ENCODE peak calls at places on chromosomes 16 and 17, in five cellular contexts. One of them, this sample, is unnamed.

GRCh38 chr17:77783991-77784820 is 174.3 kb upstream of the TNRC6C start:
- DNase-seq in A549: no peak
- DNase-seq in mesendoderm: no peak
- DNase-seq in hepatocyte: no peak
- DNase-seq in aorta: no peak
- DNase-seq in this sample: no peak

GRCh38 chr17:37787055-37787720 is 42.3 kb upstream of the HNF1B start:
- DNase-seq in A549: peak; percentile 86
- DNase-seq in mesendoderm: no peak
- DNase-seq in hepatocyte: peak; percentile 73
- DNase-seq in aorta: no peak
- DNase-seq in this sample: no peak

GRCh38 chr16:75621170-75621477 is 2.0 kb downstream of the ADAT1 start:
- DNase-seq in A549: peak; percentile 44
- DNase-seq in mesendoderm: peak; percentile 56
- DNase-seq in hepatocyte: peak; percentile 58
- DNase-seq in aorta: no peak
- DNase-seq in this sample: no peak

GRCh38 chr16:73064227-73064995 is 16.5 kb upstream of the ZFHX3 start:
- DNase-seq in A549: no peak
- DNase-seq in mesendoderm: peak; percentile 69
- DNase-seq in hepatocyte: no peak
- DNase-seq in aorta: peak; percentile 86
- DNase-seq in this sample: no peak

GRCh38 chr16:85685251-85685650 is 3.5 kb downstream of the GINS2 start:
- DNase-seq in A549: no peak
- DNase-seq in mesendoderm: no peak
- DNase-seq in hepatocyte: no peak
- DNase-seq in aorta: no peak
- DNase-seq in this sample: no peak

GRCh38 chr17:80223142-80223815 is 3.1 kb downstream of the SLC26A11 start:
- DNase-seq in A549: no peak
- DNase-seq in mesendoderm: no peak
- DNase-seq in hepatocyte: no peak
- DNase-seq in aorta: peak; percentile 65
- DNase-seq in this sample: no peak

GRCh38 chr17:38322156-38322779 is 21.5 kb downstream of the GPR179 start:
- DNase-seq in A549: peak; percentile 68
- DNase-seq in mesendoderm: peak; percentile 71
- DNase-seq in hepatocyte: peak; percentile 69
- DNase-seq in aorta: peak; percentile 88
- DNase-seq in this sample: no peak

GRCh38 chr16:29841631-29842030 is 21.4 kb downstream of the MVP start:
- DNase-seq in A549: no peak
- DNase-seq in mesendoderm: no peak
- DNase-seq in hepatocyte: no peak
- DNase-seq in aorta: no peak
- DNase-seq in this sample: no peak

DNA sequence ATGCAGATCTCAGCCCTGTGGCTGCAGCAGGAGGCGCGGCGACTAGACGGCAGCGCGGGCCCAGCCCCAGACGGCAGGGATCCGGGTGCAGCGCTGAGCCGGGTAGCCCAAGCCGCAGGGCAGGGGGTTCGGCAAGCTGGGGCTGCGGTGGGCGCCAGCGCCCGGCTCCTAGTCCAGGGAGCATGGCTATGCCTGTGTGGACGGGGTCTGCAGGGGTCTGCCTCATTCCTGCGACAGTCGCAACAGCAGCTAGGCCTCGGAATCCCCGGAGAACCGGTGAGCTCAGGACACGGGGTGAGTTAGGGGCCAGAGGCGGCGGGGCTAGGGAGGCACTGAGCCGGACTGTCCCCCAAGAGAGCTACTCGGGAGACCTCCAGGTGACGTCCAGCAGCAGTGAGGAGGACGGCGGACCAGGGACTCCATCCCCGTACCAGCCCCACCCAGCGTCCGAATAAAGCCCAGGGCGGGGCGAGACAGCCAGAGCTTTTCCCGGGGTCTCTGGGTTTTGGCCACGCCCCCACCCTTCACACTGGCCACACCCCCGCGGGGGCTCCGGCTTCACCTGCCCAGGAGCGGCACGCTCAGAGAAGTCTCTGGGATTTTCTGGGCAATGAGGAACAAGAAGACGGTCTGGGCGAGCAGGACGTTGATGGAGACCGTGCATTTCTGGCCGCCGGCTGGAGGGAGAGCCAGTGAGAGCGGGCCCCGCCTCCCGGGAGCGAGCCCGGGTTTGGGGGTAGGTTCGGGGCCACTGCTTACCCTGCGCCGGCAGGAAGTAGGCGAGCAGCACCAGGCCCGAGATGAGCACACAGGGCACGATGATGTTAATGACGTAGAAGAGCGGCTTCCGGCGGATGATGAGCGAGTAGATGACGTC is 1.1 kb downstream of the C17orf107 start:
- DNase-seq in A549: no peak
- DNase-seq in mesendoderm: peak; percentile 65
- DNase-seq in hepatocyte: no peak
- DNase-seq in aorta: no peak
- DNase-seq in this sample: no peak
- H3K4me3 ChIP-seq in A549: no peak overlapping the region
- H3K4me3 ChIP-seq in mesendoderm: peak overlapping the region; percentile 22
- H3K4me3 ChIP-seq in hepatocyte: peak overlapping the region; percentile 70
- H3K4me3 ChIP-seq in aorta: no peak overlapping the region
- H3K4me3 ChIP-seq in this sample: peak overlapping the region; percentile 7

GRCh38 chr17:72447251-72447640 is 326.4 kb downstream of the SOX9 start:
- DNase-seq in A549: no peak
- DNase-seq in mesendoderm: no peak
- DNase-seq in hepatocyte: no peak
- DNase-seq in aorta: no peak
- DNase-seq in this sample: no peak

GRCh38 chr17:72446525-72447250 is 325.9 kb downstream of the SOX9 start:
- DNase-seq in A549: peak; percentile 98
- DNase-seq in mesendoderm: no peak
- DNase-seq in hepatocyte: peak; percentile 59
- DNase-seq in aorta: no peak
- DNase-seq in this sample: no peak

GRCh38 chr17:72444517-72445054 is 323.8 kb downstream of the SOX9 start:
- DNase-seq in A549: no peak
- DNase-seq in mesendoderm: no peak
- DNase-seq in hepatocyte: no peak
- DNase-seq in aorta: no peak
- DNase-seq in this sample: no peak

GRCh38 chr17:72445055-72445991 is 324.5 kb downstream of the SOX9 start:
- DNase-seq in A549: peak; percentile 80
- DNase-seq in mesendoderm: no peak
- DNase-seq in hepatocyte: peak; percentile 76
- DNase-seq in aorta: no peak
- DNase-seq in this sample: no peak

GRCh38 chr17:72446118-72446517 is 325.3 kb downstream of the SOX9 start:
- DNase-seq in A549: no peak
- DNase-seq in mesendoderm: no peak
- DNase-seq in hepatocyte: no peak
- DNase-seq in aorta: no peak
- DNase-seq in this sample: no peak
- H3K27ac ChIP-seq in A549: peak overlapping the region; percentile 85
- H3K27ac ChIP-seq in mesendoderm: no peak overlapping the region
- H3K27ac ChIP-seq in hepatocyte: peak overlapping the region; percentile 99
- H3K27ac ChIP-seq in aorta: no peak overlapping the region
- H3K27ac ChIP-seq in this sample: no peak overlapping the region

DNA sequence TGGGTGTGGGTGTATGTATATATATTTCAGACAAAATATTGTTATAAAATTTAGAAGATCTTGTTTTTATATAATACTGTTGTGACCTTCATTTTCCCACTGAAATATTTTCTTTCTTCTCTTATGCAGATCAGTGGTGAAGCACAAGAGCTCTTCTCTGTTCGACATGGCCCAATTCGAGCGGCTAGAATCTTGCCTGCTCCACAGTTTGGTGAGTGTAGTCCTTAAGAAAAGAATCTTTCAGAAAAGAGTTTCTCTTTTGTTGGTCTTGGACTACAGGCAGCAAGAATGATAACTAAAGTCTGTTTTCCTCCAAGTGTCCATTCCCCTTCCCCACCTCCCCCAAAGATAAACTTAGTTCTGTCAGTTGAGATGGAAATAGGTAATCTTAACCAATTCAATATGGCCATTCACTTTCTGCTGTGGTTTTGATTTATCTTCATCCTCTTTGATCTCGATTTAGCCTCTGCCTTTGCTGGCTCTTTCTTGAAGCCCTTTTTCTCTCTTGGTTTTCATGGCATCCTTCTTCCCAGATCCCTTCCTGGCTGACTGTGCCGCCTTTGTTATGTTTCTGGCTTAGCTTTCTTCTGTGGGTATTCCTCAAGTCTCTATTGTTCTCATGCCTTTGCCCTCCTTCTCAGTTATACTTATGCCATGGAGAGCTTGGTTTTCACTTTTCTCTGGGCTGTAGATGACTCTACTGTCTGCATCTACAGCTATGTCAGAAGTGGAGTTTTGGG is 69.6 kb downstream of the BCAS3 start:
- DNase-seq in A549: no peak
- DNase-seq in mesendoderm: no peak
- DNase-seq in hepatocyte: no peak
- DNase-seq in aorta: no peak
- DNase-seq in this sample: peak; percentile 5
- H3K4me1 ChIP-seq in A549: no peaks in the 10 kb centered on the region
- H3K4me1 ChIP-seq in mesendoderm: no peaks in the 10 kb centered on the region
- H3K4me1 ChIP-seq in hepatocyte: no peaks in the 10 kb centered on the region
- H3K4me1 ChIP-seq in aorta: no peaks in the 10 kb centered on the region
- H3K4me1 ChIP-seq in this sample: no peaks in the 10 kb centered on the region

GRCh38 chr17:81961554-81962498 is 839 bp upstream of the NOTUM start:
- DNase-seq in A549: no peak
- DNase-seq in mesendoderm: no peak
- DNase-seq in hepatocyte: no peak
- DNase-seq in aorta: no peak
- DNase-seq in this sample: no peak
- H3K4me3 ChIP-seq in A549: peak overlapping the region; percentile 52
- H3K4me3 ChIP-seq in mesendoderm: no peak overlapping the region
- H3K4me3 ChIP-seq in hepatocyte: no peak overlapping the region
- H3K4me3 ChIP-seq in aorta: no peak overlapping the region
- H3K4me3 ChIP-seq in this sample: peak overlapping the region; percentile 40

GRCh38 chr16:70608516-70608915 is 37.8 kb upstream of the IL34 start:
- DNase-seq in A549: no peak
- DNase-seq in mesendoderm: no peak
- DNase-seq in hepatocyte: peak; percentile 39
- DNase-seq in aorta: no peak
- DNase-seq in this sample: no peak

GRCh38 chr16:70611785-70612303 is 34.5 kb upstream of the IL34 start:
- DNase-seq in A549: no peak
- DNase-seq in mesendoderm: no peak
- DNase-seq in hepatocyte: no peak
- DNase-seq in aorta: no peak
- DNase-seq in this sample: no peak

GRCh38 chr16:70612931-70613330 is 33.4 kb upstream of the IL34 start:
- DNase-seq in A549: no peak
- DNase-seq in mesendoderm: no peak
- DNase-seq in hepatocyte: no peak
- DNase-seq in aorta: no peak
- DNase-seq in this sample: no peak

GRCh38 chr16:70611224-70611598 is 35.1 kb upstream of the IL34 start:
- DNase-seq in A549: no peak
- DNase-seq in mesendoderm: no peak
- DNase-seq in hepatocyte: no peak
- DNase-seq in aorta: no peak
- DNase-seq in this sample: no peak

GRCh38 chr16:70610273-70611223 is 35.8 kb upstream of the IL34 start:
- DNase-seq in A549: no peak
- DNase-seq in mesendoderm: no peak
- DNase-seq in hepatocyte: peak; percentile 50
- DNase-seq in aorta: no peak
- DNase-seq in this sample: no peak
- H3K27ac ChIP-seq in A549: no peak overlapping the region
- H3K27ac ChIP-seq in mesendoderm: no peak overlapping the region
- H3K27ac ChIP-seq in hepatocyte: peak overlapping the region; percentile 72
- H3K27ac ChIP-seq in aorta: no peak overlapping the region
- H3K27ac ChIP-seq in this sample: no peak overlapping the region

This sample was measured in iPS DF 6.9.